ENCODE peak calls at places on chromosomes 6 and 20, in eight cellular contexts. N, F, O, V, W, U, P and G are unnamed samples. For H3K4me1, the result is how much of the 10 kb centered on the place peaks cover.

GRCh38 chr20:53580376-53581111 is 13.1 kb downstream of the ZNF217 start:
- DNase-seq in N (no peak), F (no peak), O (no peak), V (no peak), W (no peak), U (no peak), P (no peak), G (no peak)

GRCh38 chr20:44069203-44069931 is 117.6 kb downstream of the JPH2 start:
- DNase-seq in N (no peak), F (no peak), O (no peak), V (peak), W (no peak), U (no peak), P (no peak), G (peak)

GRCh38 chr6:41625442-41625841 is 12.8 kb upstream of the MDFI start:
- DNase-seq in N (no peak), F (no peak), O (no peak), V (no peak), W (peak), U (no peak), P (peak), G (peak)

GRCh38 chr6:27505209-27506027 is 32.5 kb upstream of the ZNF184 start:
- DNase-seq in N (peak), F (peak), O (peak), V (peak), W (peak), U (no peak), P (no peak), G (peak)

GRCh38 chr6:98957440-98957839 is 9.7 kb upstream of the FBXL4 start:
- DNase-seq in N (no peak), F (no peak), O (no peak), V (no peak), W (peak), U (no peak), P (no peak), G (no peak)

GRCh38 chr6:125250511-125250910 is 51.3 kb downstream of the HDDC2 start:
- DNase-seq in N (no peak), F (no peak), O (no peak), V (no peak), W (no peak), U (no peak), P (no peak), G (no peak)

GRCh38 chr6:143410859-143411270 is 39.6 kb downstream of the ADAT2 start:
- DNase-seq in N (no peak), F (no peak), O (no peak), V (no peak), W (peak), U (no peak), P (no peak), G (no peak)

GRCh38 chr6:21595265-21595950 is 1.9 kb downstream of the SOX4 start:
- DNase-seq in N (peak), F (peak), O (no peak), V (peak), W (peak), U (peak), P (peak), G (peak)

GRCh38 chr6:5781966-5782556 is 224.7 kb downstream of the NRN1 start:
- DNase-seq in N (no peak), F (no peak), O (no peak), V (no peak), W (no peak), U (no peak), P (no peak), G (no peak)

GRCh38 chr20:23606652-23607049 is 934 bp upstream of the CST9 start:
- DNase-seq in N (peak), F (peak), O (peak), V (peak), W (peak), U (peak), P (peak), G (peak)

GRCh38 chr20:1628621-1629020 is 8.8 kb upstream of the SIRPB1 start:
- DNase-seq in N (no peak), F (no peak), O (no peak), V (no peak), W (no peak), U (no peak), P (no peak), G (no peak)

GRCh38 chr6:168149015-168149414 is 70.0 kb upstream of the FRMD1 start:
- DNase-seq in N (no peak), F (no peak), O (no peak), V (no peak), W (no peak), U (no peak), P (no peak), G (no peak)

GRCh38 chr20:42432931-42433330 is 756.8 kb downstream of the PTPRT start:
- DNase-seq in N (no peak), F (peak), O (no peak), V (no peak), W (no peak), U (no peak), P (no peak), G (peak)

GRCh38 chr6:31879901-31880300 is 1.1 kb upstream of the SLC44A4 start:
- DNase-seq in N (no peak), F (no peak), O (no peak), V (no peak), W (no peak), U (peak), P (no peak), G (no peak)

GRCh38 chr6:168217880-168218537 is 101.6 kb downstream of the DACT2 start:
- DNase-seq in N (no peak), F (no peak), O (no peak), V (no peak), W (no peak), U (no peak), P (no peak), G (no peak)

GRCh38 chr6:85580878-85581267 is 12.8 kb downstream of the SNX14 start:
- DNase-seq in N (no peak), F (no peak), O (no peak), V (no peak), W (peak), U (no peak), P (peak), G (no peak)

GRCh38 chr6:133892444-133893323 is 3.8 kb downstream of the TCF21 start:
- DNase-seq in N (peak), F (peak), O (no peak), V (no peak), W (no peak), U (peak), P (no peak), G (no peak)

GRCh38 chr6:114364295-114364694 is 21.5 kb upstream of the HS3ST5 start:
- DNase-seq in N (peak), F (no peak), O (no peak), V (no peak), W (no peak), U (no peak), P (no peak), G (no peak)

GRCh38 chr6:117976030-117976651 is 69.1 kb downstream of the SLC35F1 start:
- DNase-seq in N (peak), F (no peak), O (peak), V (peak), W (peak), U (no peak), P (no peak), G (no peak)

GRCh38 chr6:87378947-87379346 is 28.8 kb upstream of the CFAP206 start:
- DNase-seq in N (no peak), F (no peak), O (no peak), V (no peak), W (no peak), U (no peak), P (no peak), G (no peak)

GRCh38 chr20:48758206-48758820 is 69.5 kb downstream of the PREX1 start:
- DNase-seq in N (no peak), F (no peak), O (no peak), V (no peak), W (no peak), U (peak), P (no peak), G (no peak)
- H3K4me1 ChIP-seq in N (under half), F (under half), O (under half), V (half or more), W (under half), U (under half), P (under half), G (under half)

GRCh38 chr6:3744211-3744900 is 7.2 kb downstream of the PXDC1 start:
- DNase-seq in N (no peak), F (no peak), O (no peak), V (no peak), W (no peak), U (no peak), P (no peak), G (peak)
- H3K4me3 ChIP-seq in N (no peak), F (no peak), O (no peak), V (no peak), W (no peak), U (no peak), P (peak), G (peak)

DNA sequence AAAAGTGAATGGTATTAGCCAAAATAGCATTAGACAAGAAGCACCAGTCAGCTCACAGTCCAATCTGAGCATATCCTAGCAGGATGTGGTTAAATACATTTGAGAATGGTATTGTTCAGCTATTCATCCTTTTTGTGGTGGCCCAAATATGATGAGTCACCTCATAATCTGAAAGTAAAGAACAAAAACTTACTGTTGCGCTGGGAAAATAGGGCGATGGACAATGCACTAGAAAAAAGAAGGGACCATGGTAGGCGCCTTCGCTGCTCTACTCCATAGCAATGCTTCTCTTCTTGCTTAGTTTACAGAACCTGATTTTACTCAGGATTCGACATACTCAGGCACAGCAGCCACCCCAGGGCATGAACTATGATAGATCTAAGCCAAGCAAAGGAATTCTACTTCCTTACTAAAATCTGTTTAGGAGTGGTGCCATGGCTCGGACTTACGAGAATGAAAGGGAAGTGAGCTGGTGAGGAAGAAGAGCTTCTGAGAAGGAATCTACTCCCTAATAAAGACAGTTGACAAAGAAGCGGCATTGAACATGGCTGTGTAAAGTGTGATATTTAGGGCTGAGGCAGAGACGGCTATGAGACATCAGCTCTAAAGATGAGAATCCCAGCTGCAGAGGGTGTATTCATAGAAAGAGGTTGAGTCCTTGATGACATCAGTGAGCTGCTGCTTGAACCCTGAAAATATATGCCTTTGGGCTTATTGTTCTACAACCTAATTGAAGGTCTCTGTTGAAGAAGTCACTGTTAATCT is 16.6 kb upstream of the FBXO9 start:
- DNase-seq in N (no peak), F (no peak), O (no peak), V (peak), W (peak), U (no peak), P (no peak), G (no peak)
- H3K27ac ChIP-seq in N (no peak), F (no peak), O (no peak), V (no peak), W (peak), U (no peak), P (no peak), G (no peak)

GRCh38 chr6:868212-868611 is 175.3 kb upstream of the EXOC2 start:
- DNase-seq in N (no peak), F (no peak), O (no peak), V (no peak), W (no peak), U (no peak), P (no peak), G (no peak)
- H3K4me1 ChIP-seq in N (under half), F (under half), O (under half), V (under half), W (under half), U (under half), P (under half), G (under half)

GRCh38 chr6:63640062-63640461 is 4.5 kb downstream of the PHF3 start:
- DNase-seq in N (no peak), F (no peak), O (no peak), V (no peak), W (peak), U (no peak), P (no peak), G (no peak)
- H3K4me3 ChIP-seq in N (no peak), F (no peak), O (no peak), V (no peak), W (no peak), U (no peak), P (no peak), G (no peak)

DNA sequence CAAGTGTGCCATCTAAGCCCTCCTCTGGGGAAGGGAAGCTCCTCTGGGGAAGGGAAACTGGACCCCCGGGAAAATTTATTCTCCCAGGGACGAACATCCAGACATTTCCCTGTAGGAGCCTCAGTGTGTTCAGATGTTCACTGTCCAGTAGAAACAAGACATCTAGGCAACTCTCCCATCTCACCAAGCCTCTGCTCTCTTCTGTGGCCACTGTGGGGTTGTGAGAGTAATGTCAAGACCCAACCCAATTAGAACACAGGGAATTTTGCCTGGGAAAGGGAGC is 3.6 kb upstream of the PTGIS start:
- DNase-seq in N (no peak), F (no peak), O (no peak), V (no peak), W (no peak), U (no peak), P (no peak), G (no peak)
- H3K27ac ChIP-seq in N (no peak), F (no peak), O (no peak), V (no peak), W (no peak), U (no peak), P (peak), G (peak)